ENCODE peak calls at places on chromosomes 13 and 19, in seven cellular contexts. One of them, this sample, is unnamed.
A peak's percentile ranks its signal among the peaks of the same experiment; 100 is the strongest.

GRCh38 chr19:34597596-34597995 is 79.4 kb downstream of the SCGB2B2 start:
- DNase-seq in H1: no peak
- DNase-seq in CD4-positive, alpha-beta memory T cell: no peak
- DNase-seq in left ventricle myocardium inferior: no peak
- DNase-seq in heart left ventricle: no peak
- DNase-seq in keratinocyte: no peak
- DNase-seq in astrocyte: no peak
- DNase-seq in this sample: no peak

GRCh38 chr19:28358604-28359003 is 854.3 kb downstream of the UQCRFS1 start:
- DNase-seq in H1: no peak
- DNase-seq in CD4-positive, alpha-beta memory T cell: no peak
- DNase-seq in left ventricle myocardium inferior: no peak
- DNase-seq in heart left ventricle: no peak
- DNase-seq in keratinocyte: no peak
- DNase-seq in astrocyte: peak; percentile 32
- DNase-seq in this sample: no peak

GRCh38 chr19:39509233-39509632 is 5.7 kb upstream of the SELENOV start:
- DNase-seq in H1: no peak
- DNase-seq in CD4-positive, alpha-beta memory T cell: no peak
- DNase-seq in left ventricle myocardium inferior: no peak
- DNase-seq in heart left ventricle: no peak
- DNase-seq in keratinocyte: no peak
- DNase-seq in astrocyte: no peak
- DNase-seq in this sample: no peak

GRCh38 chr13:107275312-107275711 is 707.4 kb upstream of the ARGLU1 start:
- DNase-seq in H1: no peak
- DNase-seq in CD4-positive, alpha-beta memory T cell: no peak
- DNase-seq in left ventricle myocardium inferior: no peak
- DNase-seq in heart left ventricle: no peak
- DNase-seq in keratinocyte: no peak
- DNase-seq in astrocyte: no peak
- DNase-seq in this sample: no peak

GRCh38 chr19:2549701-2550191 is 73.8 kb downstream of the GADD45B start:
- DNase-seq in H1: no peak
- DNase-seq in CD4-positive, alpha-beta memory T cell: no peak
- DNase-seq in left ventricle myocardium inferior: peak; percentile 80
- DNase-seq in heart left ventricle: peak; percentile 85
- DNase-seq in keratinocyte: no peak
- DNase-seq in astrocyte: peak; percentile 98
- DNase-seq in this sample: no peak

GRCh38 chr13:50129923-50130685 is 114.9 kb downstream of the KCNRG start:
- DNase-seq in H1: no peak
- DNase-seq in CD4-positive, alpha-beta memory T cell: peak; percentile 36
- DNase-seq in left ventricle myocardium inferior: peak; percentile 37
- DNase-seq in heart left ventricle: peak; percentile 43
- DNase-seq in keratinocyte: no peak
- DNase-seq in astrocyte: no peak
- DNase-seq in this sample: no peak

GRCh38 chr13:77874406-77874805 is 44.2 kb downstream of the EDNRB start:
- DNase-seq in H1: no peak
- DNase-seq in CD4-positive, alpha-beta memory T cell: no peak
- DNase-seq in left ventricle myocardium inferior: no peak
- DNase-seq in heart left ventricle: no peak
- DNase-seq in keratinocyte: no peak
- DNase-seq in astrocyte: peak; percentile 25
- DNase-seq in this sample: no peak

GRCh38 chr19:384801-385169 is 24.2 kb downstream of the C2CD4C start:
- DNase-seq in H1: no peak
- DNase-seq in CD4-positive, alpha-beta memory T cell: no peak
- DNase-seq in left ventricle myocardium inferior: no peak
- DNase-seq in heart left ventricle: no peak
- DNase-seq in keratinocyte: no peak
- DNase-seq in astrocyte: no peak
- DNase-seq in this sample: no peak

GRCh38 chr19:35736913-35737886 is 5.1 kb downstream of the IGFLR1 start:
- DNase-seq in H1: no peak
- DNase-seq in CD4-positive, alpha-beta memory T cell: no peak
- DNase-seq in left ventricle myocardium inferior: no peak
- DNase-seq in heart left ventricle: no peak
- DNase-seq in keratinocyte: no peak
- DNase-seq in astrocyte: no peak
- DNase-seq in this sample: no peak

GRCh38 chr13:103218253-103218652 is 152.0 kb upstream of the SLC10A2 start:
- DNase-seq in H1: no peak
- DNase-seq in CD4-positive, alpha-beta memory T cell: no peak
- DNase-seq in left ventricle myocardium inferior: no peak
- DNase-seq in heart left ventricle: no peak
- DNase-seq in keratinocyte: no peak
- DNase-seq in astrocyte: peak; percentile 9
- DNase-seq in this sample: no peak

GRCh38 chr19:49567722-49568454 is 12.5 kb downstream of the NOSIP start:
- DNase-seq in H1: no peak
- DNase-seq in CD4-positive, alpha-beta memory T cell: peak; percentile 95
- DNase-seq in left ventricle myocardium inferior: no peak
- DNase-seq in heart left ventricle: no peak
- DNase-seq in keratinocyte: no peak
- DNase-seq in astrocyte: no peak
- DNase-seq in this sample: no peak

GRCh38 chr19:44779150-44779549 is 1.5 kb downstream of the CBLC start:
- DNase-seq in H1: no peak
- DNase-seq in CD4-positive, alpha-beta memory T cell: no peak
- DNase-seq in left ventricle myocardium inferior: no peak
- DNase-seq in heart left ventricle: no peak
- DNase-seq in keratinocyte: no peak
- DNase-seq in astrocyte: no peak
- DNase-seq in this sample: no peak

GRCh38 chr13:22076658-22077057 is 405.8 kb downstream of the FGF9 start:
- DNase-seq in H1: no peak
- DNase-seq in CD4-positive, alpha-beta memory T cell: no peak
- DNase-seq in left ventricle myocardium inferior: no peak
- DNase-seq in heart left ventricle: no peak
- DNase-seq in keratinocyte: no peak
- DNase-seq in astrocyte: no peak
- DNase-seq in this sample: peak; percentile 65

GRCh38 chr19:47389150-47389556 is 30.2 kb downstream of the MEIS3 start:
- DNase-seq in H1: no peak
- DNase-seq in CD4-positive, alpha-beta memory T cell: no peak
- DNase-seq in left ventricle myocardium inferior: no peak
- DNase-seq in heart left ventricle: peak; percentile 49
- DNase-seq in keratinocyte: no peak
- DNase-seq in astrocyte: no peak
- DNase-seq in this sample: no peak

GRCh38 chr13:77859450-77859849 is 59.2 kb downstream of the EDNRB start:
- DNase-seq in H1: no peak
- DNase-seq in CD4-positive, alpha-beta memory T cell: no peak
- DNase-seq in left ventricle myocardium inferior: peak; percentile 16
- DNase-seq in heart left ventricle: peak; percentile 20
- DNase-seq in keratinocyte: no peak
- DNase-seq in astrocyte: peak; percentile 48
- DNase-seq in this sample: no peak

GRCh38 chr13:75635621-75636338 is at the start of gene LMO7:
- DNase-seq in H1: no peak
- DNase-seq in CD4-positive, alpha-beta memory T cell: peak; percentile 53
- DNase-seq in left ventricle myocardium inferior: peak; percentile 50
- DNase-seq in heart left ventricle: peak; percentile 50
- DNase-seq in keratinocyte: no peak
- DNase-seq in astrocyte: peak; percentile 49
- DNase-seq in this sample: no peak

GRCh38 chr13:28590450-28590849 is 68.5 kb upstream of the POMP start:
- DNase-seq in H1: no peak
- DNase-seq in CD4-positive, alpha-beta memory T cell: no peak
- DNase-seq in left ventricle myocardium inferior: no peak
- DNase-seq in heart left ventricle: no peak
- DNase-seq in keratinocyte: no peak
- DNase-seq in astrocyte: no peak
- DNase-seq in this sample: no peak

GRCh38 chr13:90689111-90689510 is 658.4 kb upstream of the MIR17HG start:
- DNase-seq in H1: no peak
- DNase-seq in CD4-positive, alpha-beta memory T cell: no peak
- DNase-seq in left ventricle myocardium inferior: no peak
- DNase-seq in heart left ventricle: no peak
- DNase-seq in keratinocyte: no peak
- DNase-seq in astrocyte: no peak
- DNase-seq in this sample: no peak

GRCh38 chr13:48843630-48844380 is 131.9 kb upstream of the FNDC3A start:
- DNase-seq in H1: no peak
- DNase-seq in CD4-positive, alpha-beta memory T cell: no peak
- DNase-seq in left ventricle myocardium inferior: no peak
- DNase-seq in heart left ventricle: no peak
- DNase-seq in keratinocyte: no peak
- DNase-seq in astrocyte: no peak
- DNase-seq in this sample: no peak

GRCh38 chr13:75715598-75716523 is 79.7 kb downstream of the LMO7 start:
- DNase-seq in H1: no peak
- DNase-seq in CD4-positive, alpha-beta memory T cell: no peak
- DNase-seq in left ventricle myocardium inferior: no peak
- DNase-seq in heart left ventricle: no peak
- DNase-seq in keratinocyte: no peak
- DNase-seq in astrocyte: no peak
- DNase-seq in this sample: no peak

GRCh38 chr13:111876506-111876905 is 190.4 kb upstream of the SOX1 start:
- DNase-seq in H1: no peak
- DNase-seq in CD4-positive, alpha-beta memory T cell: no peak
- DNase-seq in left ventricle myocardium inferior: no peak
- DNase-seq in heart left ventricle: no peak
- DNase-seq in keratinocyte: no peak
- DNase-seq in astrocyte: no peak
- DNase-seq in this sample: peak; percentile 65

GRCh38 chr13:83499286-83499685 is 383.0 kb downstream of the SLITRK1 start:
- DNase-seq in H1: no peak
- DNase-seq in CD4-positive, alpha-beta memory T cell: no peak
- DNase-seq in left ventricle myocardium inferior: no peak
- DNase-seq in heart left ventricle: no peak
- DNase-seq in keratinocyte: no peak
- DNase-seq in astrocyte: peak; percentile 39
- DNase-seq in this sample: no peak

DNA sequence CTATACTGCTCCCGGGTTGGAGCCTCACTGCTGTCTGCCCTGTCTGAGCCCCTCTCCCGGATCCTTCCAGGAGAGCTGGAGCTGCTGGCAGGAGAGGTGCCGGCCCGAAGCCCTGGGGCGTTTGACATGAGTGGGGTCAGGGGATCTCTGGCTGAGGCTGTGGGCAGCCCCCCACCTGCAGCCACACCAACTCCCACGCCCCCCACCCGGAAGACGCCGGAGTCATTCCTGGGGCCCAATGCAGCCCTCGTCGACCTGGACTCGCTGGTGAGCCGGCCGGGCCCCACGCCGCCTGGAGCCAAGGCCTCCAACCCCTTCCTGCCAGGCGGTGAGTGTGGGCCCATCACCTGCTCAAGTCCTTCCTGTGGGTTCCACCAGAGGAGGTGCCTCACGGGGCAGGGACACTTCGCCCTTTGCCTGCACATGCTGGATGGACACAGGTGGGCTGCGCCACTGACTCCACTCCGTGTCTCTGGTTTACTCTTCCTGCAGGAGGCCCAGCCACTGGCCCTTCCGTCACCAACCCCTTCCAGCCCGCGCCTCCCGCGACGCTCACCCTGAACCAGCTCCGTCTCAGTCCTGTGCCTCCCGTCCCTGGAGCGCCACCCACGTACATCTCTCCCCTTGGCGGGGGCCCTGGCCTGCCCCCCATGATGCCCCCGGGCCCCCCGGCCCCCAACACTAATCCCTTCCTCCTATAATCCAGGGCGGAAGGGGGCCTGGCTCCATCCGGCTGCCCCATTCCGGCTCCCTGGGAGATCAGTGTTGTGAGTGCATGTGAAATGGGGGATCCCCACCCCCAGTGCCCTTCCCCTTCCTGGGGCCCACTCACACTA is 19.8 kb downstream of the EPN1 start:
- DNase-seq in H1: no peak
- DNase-seq in CD4-positive, alpha-beta memory T cell: no peak
- DNase-seq in left ventricle myocardium inferior: peak; percentile 11
- DNase-seq in heart left ventricle: peak; percentile 17
- DNase-seq in keratinocyte: no peak
- DNase-seq in astrocyte: no peak
- DNase-seq in this sample: no peak
- H3K36me3 ChIP-seq in H1: peaks cover 26% of the 10 kb centered on the region
- H3K36me3 ChIP-seq in CD4-positive, alpha-beta memory T cell: peaks cover 27% of the 10 kb centered on the region
- H3K36me3 ChIP-seq in left ventricle myocardium inferior: peaks cover 89% of the 10 kb centered on the region
- H3K36me3 ChIP-seq in heart left ventricle: peaks cover 88% of the 10 kb centered on the region
- H3K36me3 ChIP-seq in keratinocyte: peaks cover 9% of the 10 kb centered on the region
- H3K36me3 ChIP-seq in astrocyte: peaks cover 5% of the 10 kb centered on the region
- H3K36me3 ChIP-seq in this sample: peaks cover 68% of the 10 kb centered on the region

GRCh38 chr13:110562696-110563462 is 1.4 kb upstream of the RAB20 start:
- DNase-seq in H1: no peak
- DNase-seq in CD4-positive, alpha-beta memory T cell: no peak
- DNase-seq in left ventricle myocardium inferior: no peak
- DNase-seq in heart left ventricle: no peak
- DNase-seq in keratinocyte: no peak
- DNase-seq in astrocyte: no peak
- DNase-seq in this sample: no peak
- H3K27ac ChIP-seq in H1: no peak overlapping the region
- H3K27ac ChIP-seq in CD4-positive, alpha-beta memory T cell: no peak overlapping the region
- H3K27ac ChIP-seq in left ventricle myocardium inferior: peak overlapping the region; percentile 96
- H3K27ac ChIP-seq in heart left ventricle: peak overlapping the region; percentile 94
- H3K27ac ChIP-seq in keratinocyte: no peak overlapping the region
- H3K27ac ChIP-seq in astrocyte: no peak overlapping the region
- H3K27ac ChIP-seq in this sample: no peak overlapping the region

GRCh38 chr13:26299168-26299788 is 45.3 kb downstream of the CDK8 start:
- DNase-seq in H1: no peak
- DNase-seq in CD4-positive, alpha-beta memory T cell: no peak
- DNase-seq in left ventricle myocardium inferior: no peak
- DNase-seq in heart left ventricle: no peak
- DNase-seq in keratinocyte: no peak
- DNase-seq in astrocyte: no peak
- DNase-seq in this sample: no peak
- H3K36me3 ChIP-seq in H1: no peaks in the 10 kb centered on the region
- H3K36me3 ChIP-seq in CD4-positive, alpha-beta memory T cell: no peaks in the 10 kb centered on the region
- H3K36me3 ChIP-seq in left ventricle myocardium inferior: no peaks in the 10 kb centered on the region
- H3K36me3 ChIP-seq in heart left ventricle: no peaks in the 10 kb centered on the region
- H3K36me3 ChIP-seq in keratinocyte: no peaks in the 10 kb centered on the region
- H3K36me3 ChIP-seq in astrocyte: no peaks in the 10 kb centered on the region
- H3K36me3 ChIP-seq in this sample: no peaks in the 10 kb centered on the region

DNA sequence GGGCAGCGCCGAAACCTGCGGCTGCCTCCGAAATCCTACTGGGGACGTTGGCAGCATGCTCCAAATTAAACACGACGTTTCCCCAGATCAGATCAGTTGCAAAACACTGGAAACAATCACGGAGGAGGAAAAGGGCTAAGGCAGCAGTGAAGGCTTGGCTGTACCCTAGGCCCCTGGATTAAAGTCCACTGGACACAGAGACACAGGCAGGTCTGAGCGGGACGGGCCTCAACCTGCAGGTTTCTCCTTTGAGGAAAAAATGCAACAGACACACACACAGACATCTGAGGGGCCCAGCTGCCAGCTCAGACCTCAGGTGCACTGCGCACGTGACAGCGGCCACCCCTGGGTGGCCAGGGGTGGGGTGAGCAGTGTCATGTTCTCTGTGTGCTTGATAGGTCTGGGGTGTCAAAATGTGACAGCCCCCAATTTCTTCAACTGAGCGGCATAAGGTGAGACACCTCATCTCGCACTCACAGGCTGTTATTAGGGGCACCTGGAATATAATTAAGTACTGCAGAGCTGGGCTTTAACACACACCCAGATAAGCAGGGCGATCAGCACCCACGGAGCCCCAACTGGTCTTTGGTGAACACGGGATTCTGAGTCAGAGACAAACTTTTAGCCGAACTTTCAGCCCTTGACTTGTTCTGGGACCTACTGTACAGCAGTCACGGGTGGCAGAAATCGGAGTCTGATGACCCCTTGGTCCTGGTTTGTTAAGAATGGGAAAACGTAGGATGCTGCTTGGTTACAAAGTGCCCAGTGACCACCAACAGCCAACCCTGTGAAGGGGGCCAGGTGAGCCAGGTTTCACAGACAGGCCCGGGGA is 9.3 kb downstream of the SH3GL1 start:
- DNase-seq in H1: no peak
- DNase-seq in CD4-positive, alpha-beta memory T cell: no peak
- DNase-seq in left ventricle myocardium inferior: no peak
- DNase-seq in heart left ventricle: no peak
- DNase-seq in keratinocyte: no peak
- DNase-seq in astrocyte: no peak
- DNase-seq in this sample: no peak
- H3K27ac ChIP-seq in H1: no peak overlapping the region
- H3K27ac ChIP-seq in CD4-positive, alpha-beta memory T cell: no peak overlapping the region
- H3K27ac ChIP-seq in left ventricle myocardium inferior: peak overlapping the region; percentile 86
- H3K27ac ChIP-seq in heart left ventricle: peak overlapping the region; percentile 66
- H3K27ac ChIP-seq in keratinocyte: peak overlapping the region; percentile 56
- H3K27ac ChIP-seq in astrocyte: peak overlapping the region; percentile 43
- H3K27ac ChIP-seq in this sample: peak overlapping the region; percentile 77

This sample was measured in vagina.